ENCODE peak calls at places on chromosome 13, in ten cellular contexts. X is nucleus accumbens; E is caudate nucleus; Y is mucosa of descending colon; C is gastrocnemius medialis; V is thoracic aorta; D is stimulated activated CD4-positive, alpha-beta T cell treated with anti-CD3 and anti-CD28 coated beads, Interleukin-15, amount 100 ng/mL, for 48 hours; S is CD8-positive, alpha-beta memory T cell; W is ACHN; Z is NCI-H1105. I is an unnamed sample.

GRCh38 chr13:114282143-114282685 is 813 bp downstream of the UPF3A start:
- DNase-seq in X (no peak), E (peak), Y (peak), C (peak), V (no peak), D (peak), S (peak), W (peak), Z (peak), I (no peak)

GRCh38 chr13:99217461-99218101 is 16.9 kb downstream of the UBAC2 start:
- DNase-seq in X (no peak), E (no peak), Y (no peak), C (no peak), V (no peak), D (no peak), S (peak), W (no peak), Z (no peak), I (no peak)

GRCh38 chr13:101916758-101917474 is 464.4 kb downstream of the ITGBL1 start:
- DNase-seq in X (no peak), E (peak), Y (no peak), C (no peak), V (no peak), D (no peak), S (no peak), W (no peak), Z (no peak), I (no peak)

GRCh38 chr13:98976941-98977340 is 923 bp downstream of the DOCK9 start:
- DNase-seq in X (no peak), E (no peak), Y (no peak), C (no peak), V (no peak), D (no peak), S (no peak), W (peak), Z (no peak), I (no peak)

GRCh38 chr13:83881031-83881727 is 1.1 kb downstream of the SLITRK1 start:
- DNase-seq in X (no peak), E (no peak), Y (no peak), C (no peak), V (no peak), D (no peak), S (no peak), W (no peak), Z (no peak), I (no peak)

GRCh38 chr13:33262554-33262953 is 23.0 kb downstream of the STARD13 start:
- DNase-seq in X (no peak), E (no peak), Y (no peak), C (no peak), V (no peak), D (no peak), S (no peak), W (no peak), Z (no peak), I (no peak)

GRCh38 chr13:47288546-47288945 is 391.7 kb upstream of the HTR2A start:
- DNase-seq in X (no peak), E (no peak), Y (no peak), C (no peak), V (no peak), D (no peak), S (no peak), W (no peak), Z (no peak), I (no peak)

GRCh38 chr13:52599853-52600603 is 42.2 kb upstream of the HNRNPA1L2 start:
- DNase-seq in X (no peak), E (no peak), Y (no peak), C (peak), V (no peak), D (no peak), S (no peak), W (no peak), Z (peak), I (no peak)

GRCh38 chr13:98676239-98676638 is 76.2 kb downstream of the SLC15A1 start:
- DNase-seq in X (no peak), E (no peak), Y (no peak), C (no peak), V (no peak), D (no peak), S (no peak), W (no peak), Z (no peak), I (no peak)

GRCh38 chr13:26485786-26486185 is 71.7 kb upstream of the WASF3 start:
- DNase-seq in X (no peak), E (no peak), Y (no peak), C (peak), V (no peak), D (no peak), S (no peak), W (no peak), Z (no peak), I (no peak)